ENCODE peak calls at places on chromosomes 2 and 18, in six cellular contexts. B, D, O, R, P and M are unnamed samples.
A peak's percentile ranks its signal among the peaks of the same experiment; 100 is the strongest.

GRCh38 chr2:86216577-86217555 is 17.6 kb downstream of the MRPL35 start:
- DNase-seq in B (peak; percentile 40), D (no peak), O (no peak), R (no peak), P (no peak), M (no peak)

GRCh38 chr18:68519341-68519740 is 195.6 kb downstream of the TMX3 start:
- DNase-seq in B (no peak), D (no peak), O (no peak), R (no peak), P (no peak), M (no peak)

GRCh38 chr2:195590199-195590865 is 66.7 kb upstream of the SLC39A10 start:
- DNase-seq in B (no peak), D (no peak), O (no peak), R (no peak), P (no peak), M (no peak)

GRCh38 chr2:25041307-25041927 is 459 bp upstream of the EFR3B start:
- DNase-seq in B (peak; percentile 50), D (peak; percentile 79), O (no peak), R (peak; percentile 90), P (peak; percentile 46), M (peak; percentile 98)

GRCh38 chr2:63052411-63053234 is 2.0 kb downstream of the OTX1 start:
- DNase-seq in B (no peak), D (no peak), O (no peak), R (no peak), P (no peak), M (no peak)

GRCh38 chr2:105553538-105554196 is 154.8 kb upstream of the FHL2 start:
- DNase-seq in B (peak; percentile 54), D (peak; percentile 86), O (no peak), R (peak; percentile 17), P (peak; percentile 39), M (no peak)

GRCh38 chr2:143949121-143949848 is 570.6 kb downstream of the ZEB2 start:
- DNase-seq in B (no peak), D (no peak), O (no peak), R (no peak), P (no peak), M (no peak)

GRCh38 chr2:17069564-17069963 is 403.9 kb upstream of the CYRIA start:
- DNase-seq in B (no peak), D (no peak), O (no peak), R (no peak), P (no peak), M (no peak)

GRCh38 chr2:72204782-72205545 is 57.3 kb upstream of the CYP26B1 start:
- DNase-seq in B (peak; percentile 30), D (no peak), O (no peak), R (no peak), P (no peak), M (no peak)

GRCh38 chr2:156890498-156891148 is 366.9 kb upstream of the GALNT5 start:
- DNase-seq in B (no peak), D (no peak), O (no peak), R (no peak), P (no peak), M (no peak)

GRCh38 chr2:161592713-161593112 is 31.5 kb upstream of the SLC4A10 start:
- DNase-seq in B (no peak), D (no peak), O (no peak), R (no peak), P (no peak), M (no peak)

GRCh38 chr18:75010260-75010659 is 198.7 kb downstream of the PTGR3 start:
- DNase-seq in B (no peak), D (no peak), O (no peak), R (no peak), P (no peak), M (no peak)

GRCh38 chr2:5515693-5516092 is 176.5 kb upstream of the SOX11 start:
- DNase-seq in B (no peak), D (no peak), O (no peak), R (no peak), P (no peak), M (no peak)

GRCh38 chr2:207182916-207183315 is 17.2 kb upstream of the KLF7 start:
- DNase-seq in B (no peak), D (no peak), O (no peak), R (no peak), P (no peak), M (no peak)

GRCh38 chr2:56248965-56249742 is 65.4 kb downstream of the CCDC85A start:
- DNase-seq in B (no peak), D (no peak), O (no peak), R (no peak), P (no peak), M (no peak)